ENCODE peak calls at places on chromosomes 13 and 19, in eight cellular contexts. H, R, T, M, C, A, X and E are unnamed samples.

GRCh38 chr13:75830842-75831241 is 194.7 kb downstream of the LMO7 start:
- DNase-seq in T (peak), M (no peak), X (no peak), H (no peak), A (peak), C (peak), R (no peak), E (no peak)

GRCh38 chr13:112270951-112271350 is 105.2 kb upstream of the SPACA7 start:
- DNase-seq in C (no peak), T (no peak), X (no peak), A (no peak), M (no peak), R (no peak), H (no peak), E (no peak)

GRCh38 chr13:84139561-84140158 is 257.4 kb upstream of the SLITRK1 start:
- DNase-seq in H (no peak), A (no peak), T (no peak), M (no peak), R (no peak), C (no peak), X (no peak), E (no peak)

GRCh38 chr13:75445717-75446529 is 36.0 kb downstream of the TBC1D4 start:
- DNase-seq in T (no peak), R (no peak), M (no peak), A (no peak), X (no peak), H (no peak), C (peak), E (no peak)

GRCh38 chr19:54158812-54159351 is 639 bp downstream of the LENG1 start:
- DNase-seq in C (peak), T (peak), X (no peak), A (no peak), H (no peak), M (peak), R (peak), E (no peak)

GRCh38 chr13:109100705-109101104 is 471.3 kb downstream of the MYO16 start:
- DNase-seq in R (no peak), M (no peak), A (no peak), T (no peak), H (no peak), X (no peak), C (no peak), E (no peak)

GRCh38 chr19:45123440-45123850 is 30.5 kb downstream of the PPP1R37 start:
- DNase-seq in X (peak), R (no peak), C (no peak), M (no peak), A (no peak), H (no peak), T (no peak), E (no peak)

GRCh38 chr19:29492761-29493160 is 33.0 kb upstream of the VSTM2B start:
- DNase-seq in M (no peak), T (no peak), H (no peak), A (no peak), R (no peak), C (no peak), X (peak), E (peak)

GRCh38 chr19:43765109-43765876 is 10.5 kb upstream of the SMG9 start:
- DNase-seq in R (no peak), M (no peak), C (peak), X (peak), T (peak), H (no peak), A (peak), E (peak)

GRCh38 chr13:70183041-70183440 is 74.8 kb upstream of the KLHL1 start:
- DNase-seq in C (peak), H (no peak), A (peak), T (no peak), R (no peak), X (no peak), M (no peak), E (peak)

GRCh38 chr19:39469036-39469435 is 11.6 kb upstream of the TIMM50 start:
- DNase-seq in H (no peak), M (no peak), X (no peak), A (no peak), C (no peak), R (no peak), T (no peak), E (no peak)

GRCh38 chr19:34676697-34677385 is at the start of gene SCGB2B2:
- DNase-seq in M (peak), X (no peak), T (peak), A (no peak), R (no peak), C (no peak), H (no peak), E (no peak)

GRCh38 chr19:5436101-5436947 is 18.9 kb upstream of the ZNRF4 start:
- DNase-seq in H (no peak), R (peak), M (peak), X (peak), A (no peak), C (peak), T (peak), E (peak)

GRCh38 chr19:1618157-1619093 is 13.2 kb upstream of the UQCR11 start:
- DNase-seq in H (no peak), C (peak), R (peak), A (peak), X (peak), T (peak), M (peak), E (peak)

GRCh38 chr13:65808061-65808460 is 1422.1 kb downstream of the PCDH9 start:
- DNase-seq in A (peak), X (no peak), R (no peak), M (no peak), C (peak), T (peak), H (no peak), E (no peak)

GRCh38 chr19:2561895-2562294 is 86.0 kb downstream of the GADD45B start:
- DNase-seq in X (no peak), M (no peak), H (no peak), C (no peak), A (no peak), T (no peak), R (peak), E (no peak)

GRCh38 chr13:112711528-112712265 is 21.9 kb downstream of the ATP11A start:
- DNase-seq in R (no peak), H (no peak), T (peak), X (peak), C (peak), A (peak), M (peak), E (peak)

GRCh38 chr13:89925107-89925506 is 1422.4 kb upstream of the MIR17HG start:
- DNase-seq in A (peak), T (peak), R (no peak), M (peak), C (peak), X (peak), H (peak), E (no peak)

GRCh38 chr19:38194061-38194701 is 29.8 kb downstream of the DPF1 start:
- DNase-seq in X (no peak), C (no peak), A (no peak), T (no peak), M (no peak), H (no peak), R (no peak), E (no peak)

GRCh38 chr19:51131780-51132680 is 7.3 kb downstream of the SIGLEC9 start:
- DNase-seq in A (peak), H (no peak), X (peak), M (peak), C (peak), R (no peak), T (peak), E (peak)

GRCh38 chr13:51902776-51903175 is 41.0 kb downstream of the CCDC70 start:
- DNase-seq in M (no peak), H (no peak), T (no peak), C (no peak), A (no peak), X (no peak), R (no peak), E (no peak)

GRCh38 chr13:110521946-110522345 is 39.6 kb downstream of the RAB20 start:
- DNase-seq in A (no peak), C (peak), X (no peak), M (no peak), T (no peak), R (no peak), H (no peak), E (no peak)